ENCODE peak calls at places on chromosome 20, in seven cellular contexts. J is psoas muscle, O is tibial artery, Q is IMR-90, N is mesendoderm, S is GM23338, I is hepatocyte. T is an unnamed sample.
A peak's percentile ranks its signal among the peaks of the same experiment; 100 is the strongest.

GRCh38 chr20:4795394-4795793 is 73.7 kb downstream of the PRND start:
- DNase-seq in J (no peak), O (no peak), Q (peak; percentile 80), N (peak; percentile 91), S (peak; percentile 53), I (no peak), T (no peak)

GRCh38 chr20:51154708-51155690 is 132.1 kb upstream of the KCNG1 start:
- DNase-seq in J (no peak), O (no peak), Q (no peak), N (no peak), S (no peak), I (no peak), T (no peak)

GRCh38 chr20:57579898-57580447 is 19.1 kb downstream of the PCK1 start:
- DNase-seq in J (no peak), O (no peak), Q (no peak), N (no peak), S (no peak), I (peak; percentile 39), T (no peak)

GRCh38 chr20:55153321-55153720 is 677.9 kb downstream of the DOK5 start:
- DNase-seq in J (no peak), O (no peak), Q (no peak), N (no peak), S (no peak), I (no peak), T (no peak)

GRCh38 chr20:35738410-35739179 is 3.5 kb downstream of the RBM39 start:
- DNase-seq in J (no peak), O (no peak), Q (no peak), N (no peak), S (no peak), I (no peak), T (no peak)

GRCh38 chr20:45036044-45036755 is 64.7 kb downstream of the KCNS1 start:
- DNase-seq in J (no peak), O (no peak), Q (peak; percentile 80), N (no peak), S (no peak), I (no peak), T (no peak)

GRCh38 chr20:58113706-58114105 is 114.7 kb downstream of the ANKRD60 start:
- DNase-seq in J (no peak), O (no peak), Q (no peak), N (no peak), S (no peak), I (no peak), T (no peak)

GRCh38 chr20:58084966-58085365 is 143.5 kb downstream of the ANKRD60 start:
- DNase-seq in J (no peak), O (no peak), Q (no peak), N (no peak), S (no peak), I (peak; percentile 16), T (no peak)

GRCh38 chr20:43744121-43744520 is 17.3 kb upstream of the GTSF1L start:
- DNase-seq in J (no peak), O (no peak), Q (peak; percentile 72), N (peak; percentile 81), S (no peak), I (peak; percentile 27), T (no peak)

GRCh38 chr20:38330638-38331037 is 15.6 kb upstream of the LBP start:
- DNase-seq in J (no peak), O (no peak), Q (no peak), N (no peak), S (no peak), I (no peak), T (no peak)

GRCh38 chr20:52889225-52889624 is 82.9 kb upstream of the TSHZ2 start:
- DNase-seq in J (no peak), O (no peak), Q (no peak), N (no peak), S (no peak), I (peak; percentile 35), T (no peak)

GRCh38 chr20:50758469-50758868 is 27.1 kb downstream of the PARD6B start:
- DNase-seq in J (no peak), O (no peak), Q (peak; percentile 24), N (no peak), S (no peak), I (no peak), T (no peak)

GRCh38 chr20:51467971-51468626 is 74.4 kb downstream of the NFATC2 start:
- DNase-seq in J (no peak), O (no peak), Q (no peak), N (no peak), S (no peak), I (no peak), T (no peak)

GRCh38 chr20:48984575-48985219 is 61.4 kb upstream of the CSE1L start:
- DNase-seq in J (no peak), O (no peak), Q (no peak), N (peak; percentile 2), S (no peak), I (no peak), T (no peak)

GRCh38 chr20:15875446-15875845 is 697.8 kb downstream of the KIF16B start:
- DNase-seq in J (no peak), O (no peak), Q (no peak), N (no peak), S (no peak), I (no peak), T (no peak)

GRCh38 chr20:3092611-3093379 is 8.3 kb upstream of the AVP start:
- DNase-seq in J (peak; percentile 36), O (no peak), Q (no peak), N (peak; percentile 32), S (peak; percentile 68), I (no peak), T (peak; percentile 24)

GRCh38 chr20:17503501-17504325 is 27.5 kb downstream of the BFSP1 start:
- DNase-seq in J (no peak), O (no peak), Q (no peak), N (no peak), S (no peak), I (no peak), T (no peak)

GRCh38 chr20:23123886-23124285 is 37.8 kb upstream of the CD93 start:
- DNase-seq in J (no peak), O (peak; percentile 41), Q (no peak), N (no peak), S (no peak), I (no peak), T (no peak)

GRCh38 chr20:53547664-53548239 is 45.9 kb downstream of the ZNF217 start:
- DNase-seq in J (no peak), O (no peak), Q (peak; percentile 76), N (peak; percentile 78), S (peak; percentile 90), I (peak; percentile 78), T (no peak)

GRCh38 chr20:21713901-21714296 is 8.4 kb downstream of the PAX1 start:
- DNase-seq in J (no peak), O (no peak), Q (no peak), N (no peak), S (peak; percentile 69), I (no peak), T (no peak)

GRCh38 chr20:32558526-32558925 is 26.6 kb downstream of the NOL4L start:
- DNase-seq in J (no peak), O (no peak), Q (peak; percentile 27), N (no peak), S (no peak), I (no peak), T (no peak)

GRCh38 chr20:38034108-38034649 is 633 bp downstream of the RPRD1B start:
- DNase-seq in J (no peak), O (no peak), Q (no peak), N (no peak), S (no peak), I (no peak), T (peak; percentile 4)

GRCh38 chr20:10652660-10653191 is 21.1 kb downstream of the JAG1 start:
- DNase-seq in J (no peak), O (peak; percentile 89), Q (peak; percentile 17), N (no peak), S (no peak), I (no peak), T (no peak)

GRCh38 chr20:10651227-10651990 is 22.4 kb downstream of the JAG1 start:
- DNase-seq in J (no peak), O (no peak), Q (peak; percentile 59), N (no peak), S (no peak), I (peak; percentile 34), T (no peak)

GRCh38 chr20:10649817-10650200 is 24.0 kb downstream of the JAG1 start:
- DNase-seq in J (no peak), O (no peak), Q (no peak), N (no peak), S (no peak), I (no peak), T (no peak)

GRCh38 chr20:10653593-10654288 is 20.1 kb downstream of the JAG1 start:
- DNase-seq in J (no peak), O (peak; percentile 88), Q (peak; percentile 94), N (no peak), S (no peak), I (no peak), T (no peak)

GRCh38 chr20:10652185-10652584 is 21.6 kb downstream of the JAG1 start:
- DNase-seq in J (no peak), O (no peak), Q (no peak), N (no peak), S (no peak), I (no peak), T (no peak)
- H3K4me3 ChIP-seq in J (no peak overlapping the region), O (no peak overlapping the region), Q (no peak overlapping the region), N (no peak overlapping the region), S (no peak overlapping the region), I (no peak overlapping the region), T (no peak overlapping the region)

GRCh38 chr20:63365601-63366509 is 4.7 kb upstream of the CHRNA4 start:
- DNase-seq in J (no peak), O (no peak), Q (no peak), N (no peak), S (no peak), I (no peak), T (no peak)

GRCh38 chr20:63363013-63363957 is 2.1 kb upstream of the CHRNA4 start:
- DNase-seq in J (no peak), O (no peak), Q (no peak), N (no peak), S (no peak), I (no peak), T (no peak)

GRCh38 chr20:63362426-63363009 is 1.4 kb upstream of the CHRNA4 start:
- DNase-seq in J (no peak), O (no peak), Q (no peak), N (no peak), S (no peak), I (no peak), T (no peak)

GRCh38 chr20:63364801-63365585 is 3.8 kb upstream of the CHRNA4 start:
- DNase-seq in J (no peak), O (no peak), Q (no peak), N (no peak), S (no peak), I (no peak), T (no peak)

GRCh38 chr20:63363981-63364536 is 2.9 kb upstream of the CHRNA4 start:
- DNase-seq in J (no peak), O (no peak), Q (no peak), N (no peak), S (no peak), I (no peak), T (no peak)
- H3K4me3 ChIP-seq in J (no peak overlapping the region), O (no peak overlapping the region), Q (no peak overlapping the region), N (no peak overlapping the region), S (no peak overlapping the region), I (no peak overlapping the region), T (no peak overlapping the region)

GRCh38 chr20:59151820-59152219 is 11.8 kb upstream of the ZNF831 start:
- DNase-seq in J (no peak), O (no peak), Q (no peak), N (no peak), S (no peak), I (no peak), T (peak; percentile 42)
- H3K4me3 ChIP-seq in J (no peak overlapping the region), O (no peak overlapping the region), Q (no peak overlapping the region), N (no peak overlapping the region), S (no peak overlapping the region), I (no peak overlapping the region), T (peak overlapping the region; percentile 36)

GRCh38 chr20:20368414-20369352 is 779 bp downstream of the INSM1 start:
- DNase-seq in J (no peak), O (no peak), Q (no peak), N (no peak), S (peak; percentile 10), I (peak; percentile 17), T (no peak)
- H3K4me3 ChIP-seq in J (peak overlapping the region; percentile 61), O (peak overlapping the region; percentile 26), Q (peak overlapping the region; percentile 34), N (no peak overlapping the region), S (peak overlapping the region; percentile 67), I (no peak overlapping the region), T (no peak overlapping the region)

T was measured in CD8-positive, alpha-beta memory T cell.